ENCODE peak calls at places on chromosomes 2 and 18, in seven cellular contexts. Z is neural progenitor cell, W is K562, D is uterus, U is heart right ventricle, R is IMR-90, P is PC-9. V is an unnamed sample.

GRCh38 chr2:25894135-25894830 is 16.0 kb upstream of the ASXL2 start:
- DNase-seq in U (peak; percentile 27), P (no peak), Z (no peak), R (peak; percentile 56), D (no peak), W (no peak), V (no peak)

GRCh38 chr2:28544405-28544914 is 48.6 kb downstream of the PLB1 start:
- DNase-seq in R (no peak), D (no peak), Z (peak; percentile 90), U (no peak), P (peak; percentile 43), W (peak; percentile 20), V (no peak)

GRCh38 chr2:152924219-152924618 is 205.8 kb downstream of the ARL6IP6 start:
- DNase-seq in U (no peak), Z (no peak), P (no peak), R (no peak), D (no peak), W (no peak), V (no peak)

GRCh38 chr2:64014628-64015027 is 4.6 kb downstream of the VPS54 start:
- DNase-seq in P (no peak), U (no peak), R (no peak), W (no peak), D (no peak), Z (no peak), V (no peak)

GRCh38 chr2:99806758-99807157 is 316.9 kb upstream of the REV1 start:
- DNase-seq in U (no peak), W (no peak), P (no peak), R (peak; percentile 81), Z (no peak), D (no peak), V (no peak)

GRCh38 chr2:100182494-100183355 is 40.3 kb upstream of the AFF3 start:
- DNase-seq in W (no peak), D (no peak), Z (peak; percentile 73), R (peak; percentile 13), P (no peak), U (peak; percentile 47), V (no peak)

GRCh38 chr2:230600881-230601280 is 111.8 kb upstream of the CAB39 start:
- DNase-seq in P (no peak), R (no peak), W (no peak), U (no peak), D (no peak), Z (no peak), V (no peak)

GRCh38 chr2:42424033-42424432 is 63.0 kb upstream of the COX7A2L start:
- DNase-seq in P (no peak), R (peak; percentile 78), D (no peak), U (no peak), W (no peak), Z (no peak), V (no peak)

GRCh38 chr2:162233197-162233596 is 10.0 kb downstream of the FAP start:
- DNase-seq in Z (no peak), D (no peak), R (peak; percentile 76), P (no peak), U (no peak), W (no peak), V (peak; percentile 6)

GRCh38 chr2:30287190-30287589 is 55.9 kb downstream of the LBH start:
- DNase-seq in Z (peak; percentile 59), R (no peak), D (no peak), P (no peak), U (no peak), W (no peak), V (no peak)

GRCh38 chr2:226887940-226888339 is 52.1 kb downstream of the RHBDD1 start:
- DNase-seq in D (no peak), U (no peak), R (peak; percentile 79), W (no peak), P (no peak), Z (no peak), V (no peak)

GRCh38 chr2:143948710-143949109 is 571.2 kb downstream of the ZEB2 start:
- DNase-seq in P (no peak), Z (no peak), D (no peak), W (no peak), U (no peak), R (peak; percentile 43), V (no peak)

GRCh38 chr2:64643838-64644219 is 9.9 kb downstream of the SERTAD2 start:
- DNase-seq in W (peak; percentile 30), D (no peak), R (no peak), U (no peak), P (no peak), Z (no peak), V (no peak)

GRCh38 chr18:43751203-43751602 is 473.9 kb upstream of the SYT4 start:
- DNase-seq in D (no peak), P (no peak), W (no peak), Z (no peak), R (no peak), U (no peak), V (no peak)

GRCh38 chr2:189709761-189710160 is 35.3 kb downstream of the ANKAR start:
- DNase-seq in D (no peak), U (no peak), P (no peak), R (no peak), W (no peak), Z (no peak), V (no peak)

GRCh38 chr2:71120195-71120594 is 9.8 kb downstream of the MCEE start:
- DNase-seq in U (no peak), R (no peak), D (no peak), P (no peak), Z (no peak), W (no peak), V (no peak)

GRCh38 chr2:98583516-98583865 is 24.8 kb downstream of the COA5 start:
- DNase-seq in U (no peak), W (no peak), Z (no peak), D (no peak), R (no peak), P (no peak), V (no peak)

GRCh38 chr2:215572341-215572848 is 136.5 kb upstream of the FN1 start:
- DNase-seq in W (no peak), R (no peak), U (no peak), P (no peak), D (no peak), Z (no peak), V (no peak)

GRCh38 chr2:102237176-102237575 is 50.4 kb downstream of the IL1RL2 start:
- DNase-seq in D (no peak), U (no peak), Z (no peak), R (no peak), W (no peak), P (no peak), V (no peak)

GRCh38 chr2:159895258-159896209 is 97.5 kb upstream of the CD302 start:
- DNase-seq in R (peak; percentile 11), U (no peak), Z (no peak), D (no peak), W (no peak), P (no peak), V (no peak)

GRCh38 chr18:9910709-9911108 is 3.1 kb upstream of the VAPA start:
- DNase-seq in D (no peak), P (no peak), Z (no peak), R (no peak), W (no peak), U (no peak), V (no peak)

GRCh38 chr2:99555410-99555809 is 65.6 kb upstream of the REV1 start:
- DNase-seq in Z (no peak), R (no peak), P (no peak), D (no peak), W (no peak), U (no peak), V (no peak)

GRCh38 chr18:29501952-29502351 is 1325.0 kb upstream of the CDH2 start:
- DNase-seq in W (no peak), R (peak; percentile 87), U (no peak), D (no peak), Z (no peak), P (no peak), V (peak; percentile 20)

GRCh38 chr2:216590780-216591179 is 42.4 kb upstream of the IGFBP2 start:
- DNase-seq in P (no peak), R (peak; percentile 51), D (peak; percentile 84), W (no peak), U (peak; percentile 23), Z (no peak), V (no peak)
- TF ChIP-seq CTCF in P (no peak), R (peak; percentile 11), D (no peak), W (no peak), U (no peak), Z (no peak), V (no peak)

GRCh38 chr2:236166157-236166780 is 1.9 kb downstream of the GBX2 start:
- DNase-seq in W (no peak), P (no peak), D (no peak), Z (peak; percentile 67), U (no peak), R (no peak), V (no peak)
- H3K4me3 ChIP-seq in W (no peak overlapping the region), P (no peak overlapping the region), D (peak overlapping the region; percentile 22), Z (peak overlapping the region; percentile 49), U (no peak overlapping the region), R (peak overlapping the region; percentile 39), V (peak overlapping the region; percentile 26)

GRCh38 chr18:58192519-58192918 is 148.5 kb downstream of the NEDD4L start:
- DNase-seq in D (no peak), U (no peak), Z (no peak), P (no peak), R (no peak), W (no peak), V (no peak)

GRCh38 chr18:58195278-58195721 is 151.3 kb downstream of the NEDD4L start:
- DNase-seq in P (peak; percentile 46), Z (peak; percentile 41), U (no peak), D (peak; percentile 28), W (no peak), R (no peak), V (no peak)

GRCh38 chr18:58196164-58196563 is 152.1 kb downstream of the NEDD4L start:
- DNase-seq in P (no peak), Z (no peak), U (no peak), R (no peak), D (no peak), W (no peak), V (no peak)

GRCh38 chr18:58190842-58191530 is 147.0 kb downstream of the NEDD4L start:
- DNase-seq in W (no peak), Z (no peak), D (no peak), P (no peak), U (no peak), R (peak; percentile 26), V (no peak)

DNA sequence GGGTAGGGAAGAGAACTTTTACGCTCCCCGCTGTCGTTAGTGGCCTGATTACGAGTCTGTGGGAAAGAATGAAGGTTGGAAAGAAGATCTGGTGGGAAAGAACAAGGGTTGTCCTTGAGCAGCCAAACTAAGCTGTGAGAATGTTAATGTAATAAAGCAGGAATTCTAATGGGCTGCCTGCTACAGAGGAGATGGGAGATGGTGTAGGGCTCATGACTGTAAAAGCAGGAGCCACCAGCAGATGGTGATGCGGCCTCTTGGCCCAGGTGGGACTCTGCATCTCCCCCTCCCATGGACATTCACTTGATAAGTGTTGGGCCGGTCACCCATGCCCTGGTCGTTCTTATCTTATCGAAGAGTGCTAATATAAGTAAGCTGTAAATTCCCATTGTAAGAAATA is 150.0 kb downstream of the NEDD4L start:
- DNase-seq in U (no peak), D (peak; percentile 28), P (no peak), Z (peak; percentile 63), W (peak; percentile 46), R (no peak), V (no peak)
- TF ChIP-seq CTCF in U (peak; percentile 44), D (peak; percentile 24), P (no peak), Z (peak; percentile 49), W (peak; percentile 59), R (peak; percentile 30), V (peak; percentile 57)

DNA sequence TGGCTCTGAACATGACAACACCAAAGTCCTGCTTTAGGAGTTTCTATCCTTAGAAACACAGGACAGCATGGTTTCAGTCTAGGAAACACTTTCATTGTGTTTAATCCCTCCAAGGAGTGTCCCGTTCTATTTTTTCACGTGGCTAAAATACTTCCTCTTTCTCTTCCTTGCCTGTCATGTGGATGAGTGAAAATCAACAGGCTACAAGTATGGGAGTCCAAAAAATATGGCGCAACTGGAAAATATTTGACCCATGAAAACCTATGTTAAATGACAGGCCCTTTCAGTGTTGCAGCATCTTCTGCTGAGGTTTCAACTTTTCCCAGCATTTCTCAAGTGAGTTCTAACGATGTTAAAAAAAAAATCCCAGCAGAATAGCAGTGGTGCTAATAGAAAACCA is 146.3 kb downstream of the LAMA3 start:
- DNase-seq in Z (no peak), W (no peak), U (no peak), P (no peak), R (no peak), D (peak; percentile 64), V (no peak)
- H3K4me3 ChIP-seq in Z (no peak overlapping the region), W (no peak overlapping the region), U (no peak overlapping the region), P (no peak overlapping the region), R (no peak overlapping the region), D (no peak overlapping the region), V (no peak overlapping the region)